ENCODE peak calls at places on chromosomes 2 and 18, in ten cellular contexts. One of them, this sample, is unnamed.

GRCh38 chr2:168929031-168929430 is 27.9 kb downstream of the G6PC2 start:
- DNase-seq in body of pancreas: no peak
- DNase-seq in A549: no peak
- DNase-seq in right lobe of liver: no peak
- DNase-seq in endothelial cell of umbilical vein: peak; percentile 22
- DNase-seq in Peyer's patch: no peak
- DNase-seq in uterus: no peak
- DNase-seq in GM12878: no peak
- DNase-seq in GM12891: no peak
- DNase-seq in adrenal gland: no peak
- DNase-seq in this sample: no peak

GRCh38 chr2:172070936-172071335 is 14.4 kb upstream of the DLX1 start:
- DNase-seq in right lobe of liver: no peak
- DNase-seq in uterus: no peak
- DNase-seq in adrenal gland: no peak
- DNase-seq in body of pancreas: no peak
- DNase-seq in Peyer's patch: no peak
- DNase-seq in GM12891: no peak
- DNase-seq in A549: no peak
- DNase-seq in GM12878: no peak
- DNase-seq in endothelial cell of umbilical vein: no peak
- DNase-seq in this sample: no peak

GRCh38 chr2:218284106-218284811 is 8.0 kb downstream of the TMBIM1 start:
- DNase-seq in uterus: no peak
- DNase-seq in right lobe of liver: peak; percentile 87
- DNase-seq in body of pancreas: peak; percentile 82
- DNase-seq in A549: no peak
- DNase-seq in adrenal gland: peak; percentile 86
- DNase-seq in GM12878: no peak
- DNase-seq in endothelial cell of umbilical vein: peak; percentile 34
- DNase-seq in Peyer's patch: no peak
- DNase-seq in GM12891: peak; percentile 60
- DNase-seq in this sample: no peak

GRCh38 chr2:98736464-98736889 is 5.5 kb upstream of the MGAT4A start:
- DNase-seq in GM12878: no peak
- DNase-seq in GM12891: no peak
- DNase-seq in right lobe of liver: no peak
- DNase-seq in uterus: no peak
- DNase-seq in A549: no peak
- DNase-seq in body of pancreas: no peak
- DNase-seq in endothelial cell of umbilical vein: peak; percentile 6
- DNase-seq in Peyer's patch: no peak
- DNase-seq in adrenal gland: no peak
- DNase-seq in this sample: no peak

GRCh38 chr2:107936427-107937359 is 49.6 kb upstream of the SLC5A7 start:
- DNase-seq in Peyer's patch: no peak
- DNase-seq in endothelial cell of umbilical vein: no peak
- DNase-seq in GM12878: no peak
- DNase-seq in right lobe of liver: no peak
- DNase-seq in A549: no peak
- DNase-seq in body of pancreas: no peak
- DNase-seq in GM12891: no peak
- DNase-seq in uterus: no peak
- DNase-seq in adrenal gland: no peak
- DNase-seq in this sample: no peak

GRCh38 chr18:32049393-32050161 is 31.0 kb downstream of the RNF125 start:
- DNase-seq in body of pancreas: peak; percentile 39
- DNase-seq in right lobe of liver: no peak
- DNase-seq in Peyer's patch: no peak
- DNase-seq in A549: no peak
- DNase-seq in adrenal gland: peak; percentile 45
- DNase-seq in uterus: no peak
- DNase-seq in GM12878: no peak
- DNase-seq in GM12891: no peak
- DNase-seq in endothelial cell of umbilical vein: no peak
- DNase-seq in this sample: no peak

GRCh38 chr2:52676056-52676455 is 1091.5 kb upstream of the CHAC2 start:
- DNase-seq in uterus: no peak
- DNase-seq in adrenal gland: no peak
- DNase-seq in A549: no peak
- DNase-seq in body of pancreas: no peak
- DNase-seq in GM12891: no peak
- DNase-seq in GM12878: no peak
- DNase-seq in right lobe of liver: no peak
- DNase-seq in Peyer's patch: no peak
- DNase-seq in endothelial cell of umbilical vein: no peak
- DNase-seq in this sample: no peak

GRCh38 chr18:62717850-62718229 is 2.5 kb downstream of the PHLPP1 start:
- DNase-seq in A549: no peak
- DNase-seq in GM12891: no peak
- DNase-seq in adrenal gland: no peak
- DNase-seq in endothelial cell of umbilical vein: peak; percentile 45
- DNase-seq in body of pancreas: no peak
- DNase-seq in Peyer's patch: no peak
- DNase-seq in right lobe of liver: no peak
- DNase-seq in GM12878: no peak
- DNase-seq in uterus: no peak
- DNase-seq in this sample: no peak

GRCh38 chr2:108933691-108934117 is 55.3 kb downstream of the EDAR start:
- DNase-seq in right lobe of liver: no peak
- DNase-seq in body of pancreas: no peak
- DNase-seq in GM12878: no peak
- DNase-seq in uterus: no peak
- DNase-seq in GM12891: no peak
- DNase-seq in adrenal gland: no peak
- DNase-seq in endothelial cell of umbilical vein: no peak
- DNase-seq in A549: no peak
- DNase-seq in Peyer's patch: peak; percentile 61
- DNase-seq in this sample: no peak

GRCh38 chr2:54965425-54965824 is 84.8 kb downstream of the RTN4 start:
- DNase-seq in A549: no peak
- DNase-seq in Peyer's patch: no peak
- DNase-seq in right lobe of liver: no peak
- DNase-seq in uterus: no peak
- DNase-seq in endothelial cell of umbilical vein: no peak
- DNase-seq in GM12891: no peak
- DNase-seq in adrenal gland: no peak
- DNase-seq in GM12878: no peak
- DNase-seq in body of pancreas: no peak
- DNase-seq in this sample: no peak

GRCh38 chr18:25886283-25886682 is 204.1 kb downstream of the SS18 start:
- DNase-seq in A549: no peak
- DNase-seq in Peyer's patch: no peak
- DNase-seq in endothelial cell of umbilical vein: no peak
- DNase-seq in uterus: no peak
- DNase-seq in right lobe of liver: no peak
- DNase-seq in adrenal gland: no peak
- DNase-seq in GM12891: no peak
- DNase-seq in GM12878: no peak
- DNase-seq in body of pancreas: no peak
- DNase-seq in this sample: no peak

GRCh38 chr18:80200171-80200931 is 47.0 kb downstream of the PARD6G start:
- DNase-seq in right lobe of liver: no peak
- DNase-seq in Peyer's patch: no peak
- DNase-seq in A549: peak; percentile 7
- DNase-seq in endothelial cell of umbilical vein: no peak
- DNase-seq in GM12891: no peak
- DNase-seq in uterus: no peak
- DNase-seq in GM12878: no peak
- DNase-seq in adrenal gland: no peak
- DNase-seq in body of pancreas: no peak
- DNase-seq in this sample: no peak

GRCh38 chr18:3985030-3985429 is 470.1 kb downstream of the DLGAP1 start:
- DNase-seq in GM12878: no peak
- DNase-seq in GM12891: no peak
- DNase-seq in uterus: no peak
- DNase-seq in Peyer's patch: no peak
- DNase-seq in adrenal gland: no peak
- DNase-seq in endothelial cell of umbilical vein: no peak
- DNase-seq in A549: no peak
- DNase-seq in body of pancreas: no peak
- DNase-seq in right lobe of liver: no peak
- DNase-seq in this sample: no peak

GRCh38 chr2:181305151-181306123 is 151.7 kb upstream of the ITGA4 start:
- DNase-seq in A549: no peak
- DNase-seq in body of pancreas: no peak
- DNase-seq in GM12878: peak; percentile 96
- DNase-seq in endothelial cell of umbilical vein: no peak
- DNase-seq in GM12891: no peak
- DNase-seq in Peyer's patch: no peak
- DNase-seq in right lobe of liver: no peak
- DNase-seq in adrenal gland: no peak
- DNase-seq in uterus: no peak
- DNase-seq in this sample: no peak
- TF ChIP-seq POLR2A in A549: no peak
- TF ChIP-seq POLR2A in body of pancreas: no peak
- TF ChIP-seq POLR2A in GM12878: peak; percentile 75
- TF ChIP-seq POLR2A in endothelial cell of umbilical vein: no peak
- TF ChIP-seq POLR2A in GM12891: peak; percentile 72
- TF ChIP-seq POLR2A in Peyer's patch: no peak
- TF ChIP-seq POLR2A in right lobe of liver: no peak
- TF ChIP-seq POLR2A in adrenal gland: no peak
- TF ChIP-seq POLR2A in uterus: no peak
- TF ChIP-seq POLR2A in this sample: no peak

GRCh38 chr2:85888020-85888744 is 608 bp downstream of the ST3GAL5 start:
- DNase-seq in right lobe of liver: peak; percentile 53
- DNase-seq in GM12878: no peak
- DNase-seq in uterus: peak; percentile 48
- DNase-seq in A549: no peak
- DNase-seq in Peyer's patch: peak; percentile 52
- DNase-seq in endothelial cell of umbilical vein: peak; percentile 35
- DNase-seq in body of pancreas: peak; percentile 25
- DNase-seq in adrenal gland: peak; percentile 63
- DNase-seq in GM12891: peak; percentile 25
- DNase-seq in this sample: no peak

GRCh38 chr2:85890522-85891176 is 1.9 kb upstream of the ST3GAL5 start:
- DNase-seq in body of pancreas: no peak
- DNase-seq in adrenal gland: no peak
- DNase-seq in right lobe of liver: no peak
- DNase-seq in GM12878: no peak
- DNase-seq in GM12891: no peak
- DNase-seq in endothelial cell of umbilical vein: no peak
- DNase-seq in A549: no peak
- DNase-seq in uterus: no peak
- DNase-seq in Peyer's patch: no peak
- DNase-seq in this sample: no peak

GRCh38 chr2:85889648-85890281 is 975 bp upstream of the ST3GAL5 start:
- DNase-seq in A549: no peak
- DNase-seq in GM12891: no peak
- DNase-seq in right lobe of liver: peak; percentile 86
- DNase-seq in GM12878: no peak
- DNase-seq in adrenal gland: peak; percentile 67
- DNase-seq in endothelial cell of umbilical vein: no peak
- DNase-seq in uterus: peak; percentile 39
- DNase-seq in body of pancreas: peak; percentile 56
- DNase-seq in Peyer's patch: no peak
- DNase-seq in this sample: peak; percentile 41

GRCh38 chr2:85887566-85888019 is 1.2 kb downstream of the ST3GAL5 start:
- DNase-seq in right lobe of liver: peak; percentile 80
- DNase-seq in GM12878: no peak
- DNase-seq in Peyer's patch: peak; percentile 55
- DNase-seq in body of pancreas: peak; percentile 68
- DNase-seq in adrenal gland: peak; percentile 69
- DNase-seq in A549: peak; percentile 43
- DNase-seq in endothelial cell of umbilical vein: peak; percentile 50
- DNase-seq in GM12891: peak; percentile 19
- DNase-seq in uterus: peak; percentile 62
- DNase-seq in this sample: no peak

DNA sequence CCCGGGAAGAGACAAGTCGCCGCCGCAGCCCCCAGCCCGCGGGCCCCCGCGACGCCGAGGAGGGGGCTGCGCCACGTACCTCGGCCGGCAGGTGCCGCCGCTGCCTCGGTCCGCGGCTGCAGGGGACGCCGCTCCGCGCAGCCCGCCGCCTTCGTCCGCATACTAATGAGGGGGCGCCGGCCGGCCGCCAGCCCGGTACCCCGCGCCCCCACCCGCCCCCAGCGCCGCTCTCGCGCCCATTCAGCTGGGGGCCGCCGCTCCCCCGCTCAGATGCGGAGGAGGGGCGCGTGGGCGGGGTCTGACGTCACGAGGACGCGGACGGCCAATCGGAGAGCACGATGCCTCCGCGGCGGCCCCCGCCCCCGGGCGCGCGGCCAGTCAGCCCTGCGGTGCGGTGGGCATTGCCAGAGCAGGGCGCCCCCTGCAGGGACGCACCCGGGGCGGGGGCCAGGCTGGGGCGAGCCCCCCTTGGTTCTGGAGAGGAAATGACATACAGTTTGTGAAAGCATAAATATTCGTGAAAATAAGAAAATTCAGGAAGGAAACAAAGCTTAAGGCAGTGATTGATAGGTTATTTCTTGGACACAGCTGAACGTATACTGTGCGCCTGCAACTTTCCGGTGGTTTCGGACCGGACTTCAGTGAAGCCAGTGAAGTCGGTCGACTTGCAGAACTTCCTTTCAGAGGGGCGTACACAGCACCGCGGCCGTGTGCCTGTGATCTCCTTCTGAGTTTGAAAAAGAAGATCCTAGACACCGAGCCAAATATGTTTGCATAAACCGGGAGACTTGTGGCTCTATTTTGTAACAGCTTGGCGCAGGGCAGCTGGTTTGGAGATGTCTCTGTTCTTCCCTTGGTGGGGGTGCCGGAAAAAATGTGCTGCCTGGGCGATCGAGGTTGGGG is at the start of gene ST3GAL5:
- DNase-seq in GM12891: peak; percentile 83
- DNase-seq in GM12878: peak; percentile 51
- DNase-seq in adrenal gland: peak; percentile 93
- DNase-seq in endothelial cell of umbilical vein: peak; percentile 97
- DNase-seq in uterus: peak; percentile 88
- DNase-seq in A549: peak; percentile 81
- DNase-seq in body of pancreas: peak; percentile 89
- DNase-seq in Peyer's patch: peak; percentile 87
- DNase-seq in right lobe of liver: peak; percentile 94
- DNase-seq in this sample: peak; percentile 82
- TF ChIP-seq POLR2A in GM12891: no peak
- TF ChIP-seq POLR2A in GM12878: peak; percentile 39
- TF ChIP-seq POLR2A in adrenal gland: peak; percentile 91
- TF ChIP-seq POLR2A in endothelial cell of umbilical vein: peak; percentile 40
- TF ChIP-seq POLR2A in uterus: peak; percentile 28
- TF ChIP-seq POLR2A in A549: peak; percentile 22
- TF ChIP-seq POLR2A in body of pancreas: peak; percentile 80
- TF ChIP-seq POLR2A in Peyer's patch: no peak
- TF ChIP-seq POLR2A in right lobe of liver: peak; percentile 53
- TF ChIP-seq POLR2A in this sample: peak; percentile 62

GRCh38 chr2:239348563-239349447 is 52.0 kb downstream of the HDAC4 start:
- DNase-seq in right lobe of liver: no peak
- DNase-seq in body of pancreas: no peak
- DNase-seq in adrenal gland: no peak
- DNase-seq in uterus: peak; percentile 84
- DNase-seq in GM12878: no peak
- DNase-seq in A549: no peak
- DNase-seq in endothelial cell of umbilical vein: no peak
- DNase-seq in GM12891: no peak
- DNase-seq in Peyer's patch: peak; percentile 70
- DNase-seq in this sample: no peak
- TF ChIP-seq POLR2A in right lobe of liver: no peak
- TF ChIP-seq POLR2A in body of pancreas: no peak
- TF ChIP-seq POLR2A in adrenal gland: no peak
- TF ChIP-seq POLR2A in uterus: no peak
- TF ChIP-seq POLR2A in GM12878: no peak
- TF ChIP-seq POLR2A in A549: no peak
- TF ChIP-seq POLR2A in endothelial cell of umbilical vein: no peak
- TF ChIP-seq POLR2A in GM12891: no peak
- TF ChIP-seq POLR2A in Peyer's patch: peak; percentile 68
- TF ChIP-seq POLR2A in this sample: no peak

GRCh38 chr2:73233932-73234832 is at the start of gene CCT7:
- DNase-seq in right lobe of liver: peak; percentile 93
- DNase-seq in body of pancreas: peak; percentile 92
- DNase-seq in A549: peak; percentile 87
- DNase-seq in Peyer's patch: peak; percentile 85
- DNase-seq in GM12891: peak; percentile 79
- DNase-seq in uterus: peak; percentile 90
- DNase-seq in adrenal gland: peak; percentile 91
- DNase-seq in endothelial cell of umbilical vein: peak; percentile 91
- DNase-seq in GM12878: peak; percentile 59
- DNase-seq in this sample: peak; percentile 89
- TF ChIP-seq POLR2A in right lobe of liver: peak; percentile 80
- TF ChIP-seq POLR2A in body of pancreas: peak; percentile 84
- TF ChIP-seq POLR2A in A549: peak; percentile 97
- TF ChIP-seq POLR2A in Peyer's patch: peak; percentile 73
- TF ChIP-seq POLR2A in GM12891: peak; percentile 97
- TF ChIP-seq POLR2A in uterus: peak; percentile 30
- TF ChIP-seq POLR2A in adrenal gland: peak; percentile 84
- TF ChIP-seq POLR2A in endothelial cell of umbilical vein: peak; percentile 96
- TF ChIP-seq POLR2A in GM12878: peak; percentile 99
- TF ChIP-seq POLR2A in this sample: no peak

This sample was measured in tibial nerve.